ENCODE peak calls at places on chromosomes 1 and 21, in ten cellular contexts. One of them, this sample, is unnamed. For H3K27me3 and H3K9me3, the result is how much of the 10 kb centered on the place peaks cover.

GRCh38 chr1:94235189-94236020 is 2.0 kb downstream of the ARHGAP29 start:
- DNase-seq in right lobe of liver: no peak
- DNase-seq in thoracic aorta: no peak
- DNase-seq in Karpas-422: no peak
- DNase-seq in CD8-positive, alpha-beta T cell: no peak
- DNase-seq in heart left ventricle: no peak
- DNase-seq in psoas muscle: no peak
- DNase-seq in neuronal stem cell: no peak
- DNase-seq in left ventricle myocardium inferior: no peak
- DNase-seq in endodermal cell: no peak
- DNase-seq in this sample: peak

GRCh38 chr1:156387899-156388813 is 19.1 kb downstream of the RHBG start:
- DNase-seq in right lobe of liver: no peak
- DNase-seq in thoracic aorta: no peak
- DNase-seq in Karpas-422: no peak
- DNase-seq in CD8-positive, alpha-beta T cell: no peak
- DNase-seq in heart left ventricle: no peak
- DNase-seq in psoas muscle: no peak
- DNase-seq in neuronal stem cell: no peak
- DNase-seq in left ventricle myocardium inferior: no peak
- DNase-seq in endodermal cell: peak
- DNase-seq in this sample: no peak

GRCh38 chr1:118986839-118987430 is 1.2 kb downstream of the TBX15 start:
- DNase-seq in right lobe of liver: no peak
- DNase-seq in thoracic aorta: no peak
- DNase-seq in Karpas-422: no peak
- DNase-seq in CD8-positive, alpha-beta T cell: no peak
- DNase-seq in heart left ventricle: no peak
- DNase-seq in psoas muscle: peak
- DNase-seq in neuronal stem cell: no peak
- DNase-seq in left ventricle myocardium inferior: no peak
- DNase-seq in endodermal cell: no peak
- DNase-seq in this sample: no peak

GRCh38 chr1:16204634-16205332 is 7.7 kb downstream of the ARHGEF19 start:
- DNase-seq in right lobe of liver: no peak
- DNase-seq in thoracic aorta: no peak
- DNase-seq in Karpas-422: peak
- DNase-seq in CD8-positive, alpha-beta T cell: peak
- DNase-seq in heart left ventricle: no peak
- DNase-seq in psoas muscle: no peak
- DNase-seq in neuronal stem cell: no peak
- DNase-seq in left ventricle myocardium inferior: no peak
- DNase-seq in endodermal cell: peak
- DNase-seq in this sample: peak

GRCh38 chr21:45823100-45823681 is 158.4 kb upstream of the COL6A1 start:
- DNase-seq in right lobe of liver: peak
- DNase-seq in thoracic aorta: no peak
- DNase-seq in Karpas-422: no peak
- DNase-seq in CD8-positive, alpha-beta T cell: no peak
- DNase-seq in heart left ventricle: no peak
- DNase-seq in psoas muscle: no peak
- DNase-seq in neuronal stem cell: no peak
- DNase-seq in left ventricle myocardium inferior: no peak
- DNase-seq in endodermal cell: no peak
- DNase-seq in this sample: no peak

GRCh38 chr1:160768295-160768657 is 27.7 kb upstream of the LY9 start:
- DNase-seq in right lobe of liver: no peak
- DNase-seq in thoracic aorta: no peak
- DNase-seq in Karpas-422: peak
- DNase-seq in CD8-positive, alpha-beta T cell: peak
- DNase-seq in heart left ventricle: peak
- DNase-seq in psoas muscle: peak
- DNase-seq in neuronal stem cell: no peak
- DNase-seq in left ventricle myocardium inferior: peak
- DNase-seq in endodermal cell: peak
- DNase-seq in this sample: peak

GRCh38 chr1:18155881-18156385 is 48.3 kb downstream of the IGSF21 start:
- DNase-seq in right lobe of liver: no peak
- DNase-seq in thoracic aorta: no peak
- DNase-seq in Karpas-422: no peak
- DNase-seq in CD8-positive, alpha-beta T cell: no peak
- DNase-seq in heart left ventricle: no peak
- DNase-seq in psoas muscle: no peak
- DNase-seq in neuronal stem cell: no peak
- DNase-seq in left ventricle myocardium inferior: no peak
- DNase-seq in endodermal cell: no peak
- DNase-seq in this sample: no peak

GRCh38 chr1:101239095-101240040 is 2.5 kb downstream of the S1PR1 start:
- DNase-seq in right lobe of liver: no peak
- DNase-seq in thoracic aorta: no peak
- DNase-seq in Karpas-422: no peak
- DNase-seq in CD8-positive, alpha-beta T cell: peak
- DNase-seq in heart left ventricle: peak
- DNase-seq in psoas muscle: no peak
- DNase-seq in neuronal stem cell: no peak
- DNase-seq in left ventricle myocardium inferior: no peak
- DNase-seq in endodermal cell: no peak
- DNase-seq in this sample: no peak

GRCh38 chr1:166165661-166166399 is 971 bp downstream of the FAM78B start:
- DNase-seq in right lobe of liver: peak
- DNase-seq in thoracic aorta: no peak
- DNase-seq in Karpas-422: no peak
- DNase-seq in CD8-positive, alpha-beta T cell: no peak
- DNase-seq in heart left ventricle: peak
- DNase-seq in psoas muscle: peak
- DNase-seq in neuronal stem cell: peak
- DNase-seq in left ventricle myocardium inferior: no peak
- DNase-seq in endodermal cell: peak
- DNase-seq in this sample: no peak

GRCh38 chr1:115478933-115479551 is 141.0 kb upstream of the NGF start:
- DNase-seq in right lobe of liver: no peak
- DNase-seq in thoracic aorta: no peak
- DNase-seq in Karpas-422: no peak
- DNase-seq in CD8-positive, alpha-beta T cell: no peak
- DNase-seq in heart left ventricle: no peak
- DNase-seq in psoas muscle: no peak
- DNase-seq in neuronal stem cell: no peak
- DNase-seq in left ventricle myocardium inferior: no peak
- DNase-seq in endodermal cell: peak
- DNase-seq in this sample: no peak

GRCh38 chr1:215517441-215517891 is 49.6 kb upstream of the KCTD3 start:
- DNase-seq in right lobe of liver: no peak
- DNase-seq in thoracic aorta: no peak
- DNase-seq in Karpas-422: peak
- DNase-seq in CD8-positive, alpha-beta T cell: no peak
- DNase-seq in heart left ventricle: no peak
- DNase-seq in psoas muscle: no peak
- DNase-seq in neuronal stem cell: no peak
- DNase-seq in left ventricle myocardium inferior: no peak
- DNase-seq in endodermal cell: peak
- DNase-seq in this sample: peak

GRCh38 chr1:116110507-116111195 is 548 bp upstream of the MAB21L3 start:
- DNase-seq in right lobe of liver: no peak
- DNase-seq in thoracic aorta: no peak
- DNase-seq in Karpas-422: no peak
- DNase-seq in CD8-positive, alpha-beta T cell: no peak
- DNase-seq in heart left ventricle: no peak
- DNase-seq in psoas muscle: no peak
- DNase-seq in neuronal stem cell: no peak
- DNase-seq in left ventricle myocardium inferior: no peak
- DNase-seq in endodermal cell: no peak
- DNase-seq in this sample: no peak

GRCh38 chr21:41966872-41967621 is 13.2 kb upstream of the C2CD2 start:
- DNase-seq in right lobe of liver: peak
- DNase-seq in thoracic aorta: no peak
- DNase-seq in Karpas-422: no peak
- DNase-seq in CD8-positive, alpha-beta T cell: no peak
- DNase-seq in heart left ventricle: no peak
- DNase-seq in psoas muscle: peak
- DNase-seq in neuronal stem cell: no peak
- DNase-seq in left ventricle myocardium inferior: no peak
- DNase-seq in endodermal cell: peak
- DNase-seq in this sample: no peak

GRCh38 chr21:43270800-43271261 is 102.0 kb downstream of the CRYAA start:
- DNase-seq in right lobe of liver: no peak
- DNase-seq in thoracic aorta: no peak
- DNase-seq in Karpas-422: no peak
- DNase-seq in CD8-positive, alpha-beta T cell: no peak
- DNase-seq in heart left ventricle: no peak
- DNase-seq in psoas muscle: peak
- DNase-seq in neuronal stem cell: no peak
- DNase-seq in left ventricle myocardium inferior: peak
- DNase-seq in endodermal cell: no peak
- DNase-seq in this sample: no peak

GRCh38 chr1:211628446-211628845 is 47.0 kb downstream of the NEK2 start:
- DNase-seq in right lobe of liver: no peak
- DNase-seq in thoracic aorta: no peak
- DNase-seq in Karpas-422: no peak
- DNase-seq in CD8-positive, alpha-beta T cell: no peak
- DNase-seq in heart left ventricle: no peak
- DNase-seq in psoas muscle: no peak
- DNase-seq in neuronal stem cell: no peak
- DNase-seq in left ventricle myocardium inferior: no peak
- DNase-seq in endodermal cell: no peak
- DNase-seq in this sample: no peak

GRCh38 chr1:211632117-211632807 is 43.2 kb downstream of the NEK2 start:
- DNase-seq in right lobe of liver: no peak
- DNase-seq in thoracic aorta: no peak
- DNase-seq in Karpas-422: no peak
- DNase-seq in CD8-positive, alpha-beta T cell: no peak
- DNase-seq in heart left ventricle: no peak
- DNase-seq in psoas muscle: no peak
- DNase-seq in neuronal stem cell: no peak
- DNase-seq in left ventricle myocardium inferior: no peak
- DNase-seq in endodermal cell: peak
- DNase-seq in this sample: no peak

GRCh38 chr1:211632808-211633522 is 42.5 kb downstream of the NEK2 start:
- DNase-seq in right lobe of liver: peak
- DNase-seq in thoracic aorta: no peak
- DNase-seq in Karpas-422: no peak
- DNase-seq in CD8-positive, alpha-beta T cell: no peak
- DNase-seq in heart left ventricle: peak
- DNase-seq in psoas muscle: no peak
- DNase-seq in neuronal stem cell: no peak
- DNase-seq in left ventricle myocardium inferior: peak
- DNase-seq in endodermal cell: no peak
- DNase-seq in this sample: no peak

GRCh38 chr1:211631168-211631567 is 44.3 kb downstream of the NEK2 start:
- DNase-seq in right lobe of liver: no peak
- DNase-seq in thoracic aorta: no peak
- DNase-seq in Karpas-422: no peak
- DNase-seq in CD8-positive, alpha-beta T cell: no peak
- DNase-seq in heart left ventricle: no peak
- DNase-seq in psoas muscle: no peak
- DNase-seq in neuronal stem cell: no peak
- DNase-seq in left ventricle myocardium inferior: no peak
- DNase-seq in endodermal cell: no peak
- DNase-seq in this sample: no peak

DNA sequence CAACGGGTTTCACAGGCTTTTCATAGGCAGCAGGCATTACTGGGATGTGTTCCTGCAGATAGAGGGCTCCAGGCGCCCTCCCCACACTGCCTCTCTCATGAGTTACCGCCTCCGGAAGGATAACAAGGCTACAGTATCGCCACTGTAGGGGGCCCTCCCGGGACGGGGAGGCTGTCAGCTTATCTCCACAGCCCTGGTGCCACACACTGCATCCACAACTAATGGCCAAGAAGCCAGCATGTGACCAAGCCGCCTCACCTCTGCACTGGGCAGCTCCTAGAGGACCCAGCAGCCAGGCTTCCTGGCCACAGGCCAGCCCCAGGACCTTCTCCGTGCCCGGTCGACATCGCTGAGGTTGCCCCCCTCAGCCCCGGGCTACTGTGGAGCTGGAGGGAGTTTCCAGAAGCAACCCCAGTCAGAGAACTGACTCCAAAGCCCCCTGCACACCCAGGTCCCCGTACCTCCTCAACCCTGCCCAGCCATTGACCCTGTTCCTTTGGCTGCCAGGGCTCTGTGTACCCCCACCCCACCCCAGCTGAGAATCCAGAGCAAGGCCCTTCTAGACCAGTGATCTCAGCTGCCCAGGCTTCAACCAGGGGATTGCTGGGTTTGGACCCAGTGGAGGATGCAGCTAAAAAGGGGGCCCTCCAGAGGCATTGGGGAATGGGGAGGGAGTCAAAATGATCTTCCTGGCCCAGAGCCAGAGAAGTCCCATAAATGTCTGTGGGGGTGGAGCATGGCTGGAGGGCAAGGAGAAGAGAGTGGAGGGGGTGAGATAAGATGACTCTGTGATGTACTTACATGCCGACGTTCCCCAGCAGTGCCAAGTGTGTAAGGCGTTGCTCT is 45.0 kb downstream of the NEK2 start:
- DNase-seq in right lobe of liver: no peak
- DNase-seq in thoracic aorta: no peak
- DNase-seq in Karpas-422: no peak
- DNase-seq in CD8-positive, alpha-beta T cell: no peak
- DNase-seq in heart left ventricle: peak
- DNase-seq in psoas muscle: no peak
- DNase-seq in neuronal stem cell: no peak
- DNase-seq in left ventricle myocardium inferior: peak
- DNase-seq in endodermal cell: peak
- DNase-seq in this sample: peak
- H3K27me3 ChIP-seq in right lobe of liver: under half
- H3K27me3 ChIP-seq in thoracic aorta: under half
- H3K27me3 ChIP-seq in Karpas-422: under half
- H3K27me3 ChIP-seq in CD8-positive, alpha-beta T cell: under half
- H3K27me3 ChIP-seq in heart left ventricle: under half
- H3K27me3 ChIP-seq in psoas muscle: under half
- H3K27me3 ChIP-seq in neuronal stem cell: under half
- H3K27me3 ChIP-seq in left ventricle myocardium inferior: under half
- H3K27me3 ChIP-seq in endodermal cell: under half
- H3K27me3 ChIP-seq in this sample: under half

GRCh38 chr1:212700892-212701819 is 1.5 kb upstream of the BATF3 start:
- DNase-seq in right lobe of liver: no peak
- DNase-seq in thoracic aorta: no peak
- DNase-seq in Karpas-422: peak
- DNase-seq in CD8-positive, alpha-beta T cell: peak
- DNase-seq in heart left ventricle: peak
- DNase-seq in psoas muscle: peak
- DNase-seq in neuronal stem cell: no peak
- DNase-seq in left ventricle myocardium inferior: peak
- DNase-seq in endodermal cell: peak
- DNase-seq in this sample: peak
- H3K4me3 ChIP-seq in right lobe of liver: peak
- H3K4me3 ChIP-seq in thoracic aorta: peak
- H3K4me3 ChIP-seq in Karpas-422: peak
- H3K4me3 ChIP-seq in CD8-positive, alpha-beta T cell: peak
- H3K4me3 ChIP-seq in heart left ventricle: peak
- H3K4me3 ChIP-seq in psoas muscle: peak
- H3K4me3 ChIP-seq in neuronal stem cell: no peak
- H3K4me3 ChIP-seq in left ventricle myocardium inferior: peak
- H3K4me3 ChIP-seq in endodermal cell: peak
- H3K4me3 ChIP-seq in this sample: peak

GRCh38 chr1:4695241-4695640 is 40.8 kb downstream of the AJAP1 start:
- DNase-seq in right lobe of liver: no peak
- DNase-seq in thoracic aorta: no peak
- DNase-seq in Karpas-422: no peak
- DNase-seq in CD8-positive, alpha-beta T cell: no peak
- DNase-seq in heart left ventricle: no peak
- DNase-seq in psoas muscle: no peak
- DNase-seq in neuronal stem cell: no peak
- DNase-seq in left ventricle myocardium inferior: no peak
- DNase-seq in endodermal cell: no peak
- DNase-seq in this sample: no peak
- H3K9me3 ChIP-seq in right lobe of liver: under half
- H3K9me3 ChIP-seq in thoracic aorta: under half
- H3K9me3 ChIP-seq in Karpas-422: under half
- H3K9me3 ChIP-seq in CD8-positive, alpha-beta T cell: under half
- H3K9me3 ChIP-seq in heart left ventricle: under half
- H3K9me3 ChIP-seq in psoas muscle: under half
- H3K9me3 ChIP-seq in neuronal stem cell: under half
- H3K9me3 ChIP-seq in left ventricle myocardium inferior: under half
- H3K9me3 ChIP-seq in endodermal cell: under half
- H3K9me3 ChIP-seq in this sample: under half

GRCh38 chr1:10784998-10785854 is 11.2 kb downstream of the CASZ1 start:
- DNase-seq in right lobe of liver: no peak
- DNase-seq in thoracic aorta: no peak
- DNase-seq in Karpas-422: no peak
- DNase-seq in CD8-positive, alpha-beta T cell: no peak
- DNase-seq in heart left ventricle: no peak
- DNase-seq in psoas muscle: no peak
- DNase-seq in neuronal stem cell: no peak
- DNase-seq in left ventricle myocardium inferior: no peak
- DNase-seq in endodermal cell: no peak
- DNase-seq in this sample: no peak
- H3K27me3 ChIP-seq in right lobe of liver: under half
- H3K27me3 ChIP-seq in thoracic aorta: under half
- H3K27me3 ChIP-seq in Karpas-422: under half
- H3K27me3 ChIP-seq in CD8-positive, alpha-beta T cell: under half
- H3K27me3 ChIP-seq in heart left ventricle: under half
- H3K27me3 ChIP-seq in psoas muscle: under half
- H3K27me3 ChIP-seq in neuronal stem cell: half or more
- H3K27me3 ChIP-seq in left ventricle myocardium inferior: under half
- H3K27me3 ChIP-seq in endodermal cell: under half
- H3K27me3 ChIP-seq in this sample: under half